ENCODE peak calls at places on chromosomes 2 and 18, in eight cellular contexts. I is small intestine; W is BE2C; L is suprapubic skin; E is CD8-positive, alpha-beta T cell; S is fibroblast of lung; G is right lobe of liver; B is tibial artery. Y is an unnamed sample.

GRCh38 chr2:194557993-194558392 is 1099.0 kb upstream of the SLC39A10 start:
- DNase-seq in I (no peak), W (no peak), L (no peak), E (no peak), S (no peak), G (no peak), B (no peak), Y (no peak)

GRCh38 chr2:195859513-195859912 is 202.5 kb downstream of the SLC39A10 start:
- DNase-seq in I (no peak), W (no peak), L (no peak), E (no peak), S (no peak), G (no peak), B (no peak), Y (no peak)

GRCh38 chr2:10617241-10617640 is 72.5 kb downstream of the NOL10 start:
- DNase-seq in I (no peak), W (no peak), L (no peak), E (no peak), S (no peak), G (no peak), B (no peak), Y (no peak)

GRCh38 chr18:57809190-57809589 is 6.1 kb upstream of the ATP8B1 start:
- DNase-seq in I (no peak), W (no peak), L (no peak), E (no peak), S (no peak), G (no peak), B (no peak), Y (no peak)

GRCh38 chr2:15801439-15801838 is 138.9 kb upstream of the MYCN start:
- DNase-seq in I (no peak), W (no peak), L (no peak), E (no peak), S (no peak), G (no peak), B (no peak), Y (no peak)

GRCh38 chr2:207014424-207014823 is 75.1 kb downstream of the CPO start:
- DNase-seq in I (no peak), W (no peak), L (no peak), E (no peak), S (no peak), G (no peak), B (no peak), Y (no peak)

GRCh38 chr2:15425707-15426106 is 135.4 kb downstream of the NBAS start:
- DNase-seq in I (peak; percentile 74), W (no peak), L (no peak), E (no peak), S (no peak), G (no peak), B (no peak), Y (no peak)

GRCh38 chr18:65091737-65092329 is 659.0 kb upstream of the CDH7 start:
- DNase-seq in I (peak; percentile 33), W (no peak), L (no peak), E (no peak), S (peak; percentile 1), G (no peak), B (no peak), Y (no peak)

GRCh38 chr2:208222351-208222750 is 32.5 kb downstream of the IDH1 start:
- DNase-seq in I (no peak), W (no peak), L (no peak), E (no peak), S (no peak), G (no peak), B (no peak), Y (no peak)

GRCh38 chr2:128362889-128363228 is 44.2 kb upstream of the HS6ST1 start:
- DNase-seq in I (no peak), W (no peak), L (no peak), E (no peak), S (peak; percentile 52), G (no peak), B (peak; percentile 75), Y (no peak)

GRCh38 chr18:73752965-73753364 is 394.7 kb downstream of the FBXO15 start:
- DNase-seq in I (no peak), W (no peak), L (no peak), E (no peak), S (peak; percentile 61), G (no peak), B (no peak), Y (no peak)

GRCh38 chr2:120238728-120239487 is 13.7 kb upstream of the RALB start:
- DNase-seq in I (peak; percentile 96), W (no peak), L (no peak), E (no peak), S (peak; percentile 84), G (no peak), B (peak; percentile 44), Y (no peak)

GRCh38 chr2:173630425-173631122 is 275.9 kb downstream of the CDCA7 start:
- DNase-seq in I (no peak), W (no peak), L (no peak), E (no peak), S (peak; percentile 52), G (no peak), B (no peak), Y (no peak)

DNA sequence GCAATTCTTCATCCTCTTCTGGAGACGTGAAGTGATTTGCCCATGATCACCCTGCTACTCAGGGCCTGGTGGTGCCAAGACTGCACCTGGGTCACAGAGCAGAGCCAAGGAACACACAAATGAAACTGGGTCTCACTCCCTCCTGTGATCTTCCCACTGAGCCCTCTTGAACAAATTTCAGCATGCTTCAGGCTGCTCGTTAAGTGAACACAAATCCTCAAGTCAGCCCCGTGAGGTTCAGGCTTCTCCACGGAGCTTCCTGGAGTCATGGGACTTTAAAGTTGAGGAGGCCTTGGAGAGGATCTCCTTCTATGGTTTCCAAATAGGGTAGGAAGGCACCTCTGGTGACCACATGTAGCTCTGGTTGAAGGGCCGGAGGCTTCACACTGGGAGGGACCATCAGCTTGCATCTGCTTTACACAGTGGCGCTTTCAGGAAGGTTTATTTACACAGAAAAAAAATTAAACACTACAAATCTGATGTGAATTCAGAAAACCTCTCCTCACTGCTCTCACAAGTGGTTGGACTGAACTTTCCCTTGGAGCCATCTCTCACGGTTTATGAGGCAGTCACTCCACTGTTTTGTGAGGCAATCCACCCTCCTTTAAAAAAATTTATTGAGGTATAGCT is 255.4 kb downstream of the LOXHD1 start:
- DNase-seq in I (no peak), W (no peak), L (no peak), E (no peak), S (no peak), G (no peak), B (no peak), Y (no peak)
- H3K4me1 ChIP-seq in I (no peaks in the 10 kb centered on the region), W (no peaks in the 10 kb centered on the region), L (peaks cover 6% of the 10 kb centered on the region), E (no peaks in the 10 kb centered on the region), S (no peaks in the 10 kb centered on the region), G (no peaks in the 10 kb centered on the region), B (peaks cover 4% of the 10 kb centered on the region), Y (no peaks in the 10 kb centered on the region)

DNA sequence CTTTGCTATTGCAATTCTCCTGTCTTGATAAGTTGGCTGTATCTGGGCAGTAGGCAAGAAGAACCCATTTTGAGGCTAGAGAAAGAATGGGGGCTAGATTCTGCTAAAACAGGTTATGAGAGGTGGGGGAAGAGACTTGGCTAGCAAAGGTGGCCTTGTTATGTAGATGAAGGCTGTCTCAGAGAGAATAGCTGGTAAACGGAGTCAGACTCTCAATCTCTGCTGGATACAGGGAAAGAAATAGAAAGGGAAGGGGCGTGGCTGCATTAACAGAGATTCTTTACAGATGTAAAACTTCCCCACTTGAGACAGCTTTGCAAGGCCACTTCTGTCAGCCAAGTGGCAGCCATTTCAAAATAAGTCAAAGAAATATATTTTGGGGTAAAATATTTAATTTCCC is 38.1 kb upstream of the ARHGAP25 start:
- DNase-seq in I (no peak), W (no peak), L (no peak), E (no peak), S (no peak), G (no peak), B (no peak), Y (no peak)
- H3K9me3 ChIP-seq in I (no peaks in the 10 kb centered on the region), W (no peaks in the 10 kb centered on the region), L (no peaks in the 10 kb centered on the region), E (no peaks in the 10 kb centered on the region), S (no peaks in the 10 kb centered on the region), G (no peaks in the 10 kb centered on the region), B (no peaks in the 10 kb centered on the region), Y (no peaks in the 10 kb centered on the region)

DNA sequence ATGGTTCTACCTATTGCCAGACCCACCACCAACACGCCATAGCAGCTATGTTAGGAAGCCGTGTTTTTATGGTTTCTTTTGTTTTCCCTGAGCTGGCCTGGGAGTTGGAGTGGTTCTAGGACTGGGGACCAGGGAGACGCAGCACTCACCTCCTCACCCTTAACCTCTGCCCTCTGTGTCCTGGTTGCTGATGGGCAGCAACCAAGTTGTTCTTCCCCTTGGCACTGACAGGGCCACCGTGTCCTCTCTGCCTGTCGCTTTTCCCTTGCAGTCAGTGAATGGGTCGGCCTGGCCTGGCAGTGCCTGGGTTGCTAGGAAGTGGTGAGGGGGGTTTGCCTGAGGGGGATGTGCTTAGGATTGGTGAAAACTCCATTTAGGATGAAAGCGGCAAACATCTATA is 197.1 kb upstream of the GATA6 start:
- DNase-seq in I (no peak), W (no peak), L (no peak), E (no peak), S (no peak), G (no peak), B (no peak), Y (no peak)
- H3K27me3 ChIP-seq in I (no peaks in the 10 kb centered on the region), W (no peaks in the 10 kb centered on the region), L (no peaks in the 10 kb centered on the region), E (no peaks in the 10 kb centered on the region), S (no peaks in the 10 kb centered on the region), G (no peaks in the 10 kb centered on the region), B (no peaks in the 10 kb centered on the region), Y (no peaks in the 10 kb centered on the region)

GRCh38 chr2:29011650-29012060 is 30.6 kb downstream of the TOGARAM2 start:
- DNase-seq in I (peak; percentile 65), W (no peak), L (no peak), E (peak; percentile 70), S (no peak), G (no peak), B (no peak), Y (peak; percentile 86)
- H3K4me1 ChIP-seq in I (peaks cover 7% of the 10 kb centered on the region), W (peaks cover 5% of the 10 kb centered on the region), L (peaks cover 45% of the 10 kb centered on the region), E (peaks cover 83% of the 10 kb centered on the region), S (no peaks in the 10 kb centered on the region), G (no peaks in the 10 kb centered on the region), B (no peaks in the 10 kb centered on the region), Y (peaks cover 77% of the 10 kb centered on the region)